ENCODE peak calls at places on chromosomes 4 and X, in seven cellular contexts. One of them, this sample, is unnamed.

GRCh38 chr4:157315968-157316367 is 95.4 kb downstream of the GRIA2 start:
- DNase-seq in lower leg skin: no peak
- DNase-seq in cardiac muscle cell: no peak
- DNase-seq in WTC11: no peak
- DNase-seq in psoas muscle: no peak
- DNase-seq in gastrocnemius medialis: no peak
- DNase-seq in HFF-Myc: no peak
- DNase-seq in this sample: no peak

GRCh38 chr4:2797545-2798305 is 4.8 kb downstream of the SH3BP2 start:
- DNase-seq in lower leg skin: peak; percentile 87
- DNase-seq in WTC11: no peak
- DNase-seq in HFF-Myc: no peak
- DNase-seq in cardiac muscle cell: no peak
- DNase-seq in gastrocnemius medialis: peak; percentile 8
- DNase-seq in psoas muscle: peak; percentile 11
- DNase-seq in this sample: no peak

GRCh38 chr4:95394733-95395306 is 154.0 kb downstream of the UNC5C start:
- DNase-seq in lower leg skin: no peak
- DNase-seq in cardiac muscle cell: no peak
- DNase-seq in gastrocnemius medialis: no peak
- DNase-seq in WTC11: no peak
- DNase-seq in psoas muscle: no peak
- DNase-seq in HFF-Myc: no peak
- DNase-seq in this sample: no peak

GRCh38 chr4:108763226-108763593 is 357 bp upstream of the ETNPPL start:
- DNase-seq in psoas muscle: no peak
- DNase-seq in cardiac muscle cell: peak; percentile 5
- DNase-seq in lower leg skin: peak; percentile 71
- DNase-seq in HFF-Myc: no peak
- DNase-seq in gastrocnemius medialis: no peak
- DNase-seq in WTC11: no peak
- DNase-seq in this sample: no peak

GRCh38 chrX:128425546-128425945 is 373.3 kb upstream of the ACTRT1 start:
- DNase-seq in gastrocnemius medialis: no peak
- DNase-seq in psoas muscle: no peak
- DNase-seq in lower leg skin: no peak
- DNase-seq in HFF-Myc: no peak
- DNase-seq in WTC11: no peak
- DNase-seq in cardiac muscle cell: no peak
- DNase-seq in this sample: no peak

GRCh38 chr4:38088321-38088720 is 128.1 kb downstream of the PTTG2 start:
- DNase-seq in cardiac muscle cell: no peak
- DNase-seq in psoas muscle: no peak
- DNase-seq in WTC11: no peak
- DNase-seq in HFF-Myc: no peak
- DNase-seq in gastrocnemius medialis: no peak
- DNase-seq in lower leg skin: no peak
- DNase-seq in this sample: no peak

GRCh38 chrX:39613997-39614679 is 483.6 kb downstream of the BCOR start:
- DNase-seq in psoas muscle: no peak
- DNase-seq in lower leg skin: no peak
- DNase-seq in gastrocnemius medialis: no peak
- DNase-seq in cardiac muscle cell: no peak
- DNase-seq in HFF-Myc: no peak
- DNase-seq in WTC11: peak; percentile 47
- DNase-seq in this sample: no peak

GRCh38 chr4:153465922-153466636 is at the start of gene TMEM131L:
- DNase-seq in cardiac muscle cell: peak; percentile 76
- DNase-seq in HFF-Myc: no peak
- DNase-seq in WTC11: peak; percentile 76
- DNase-seq in gastrocnemius medialis: peak; percentile 72
- DNase-seq in psoas muscle: peak; percentile 80
- DNase-seq in lower leg skin: peak; percentile 90
- DNase-seq in this sample: peak; percentile 77

GRCh38 chrX:4263005-4263404 is 549.6 kb upstream of the PRKX start:
- DNase-seq in HFF-Myc: no peak
- DNase-seq in gastrocnemius medialis: no peak
- DNase-seq in cardiac muscle cell: no peak
- DNase-seq in WTC11: no peak
- DNase-seq in psoas muscle: no peak
- DNase-seq in lower leg skin: no peak
- DNase-seq in this sample: no peak
- TF ChIP-seq CTCF in HFF-Myc: no peak
- TF ChIP-seq CTCF in gastrocnemius medialis: no peak
- TF ChIP-seq CTCF in cardiac muscle cell: no peak
- TF ChIP-seq CTCF in WTC11: no peak
- TF ChIP-seq CTCF in psoas muscle: no peak
- TF ChIP-seq CTCF in lower leg skin: no peak
- TF ChIP-seq CTCF in this sample: no peak

DNA sequence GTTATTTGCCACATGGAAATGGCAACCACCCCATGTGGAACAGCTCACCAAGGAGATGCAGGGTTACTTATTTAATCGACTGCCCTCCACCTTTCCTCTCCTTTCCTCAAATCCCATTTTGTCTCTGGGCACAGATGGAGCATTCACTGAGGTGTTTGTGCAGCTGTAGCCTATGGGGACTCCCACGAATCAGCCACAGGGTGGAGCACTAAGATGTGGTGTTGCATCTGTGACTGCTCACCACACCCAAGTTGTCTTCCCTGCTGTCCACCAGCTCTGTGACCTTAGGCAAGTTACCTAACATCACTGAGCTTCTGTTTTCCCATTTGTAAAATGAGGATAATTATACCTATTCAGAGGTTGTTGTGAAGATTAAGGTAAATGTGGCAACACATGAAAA is 252.4 kb upstream of the CPEB2 start:
- DNase-seq in WTC11: peak; percentile 16
- DNase-seq in psoas muscle: peak; percentile 13
- DNase-seq in HFF-Myc: no peak
- DNase-seq in gastrocnemius medialis: no peak
- DNase-seq in lower leg skin: no peak
- DNase-seq in cardiac muscle cell: peak; percentile 26
- DNase-seq in this sample: no peak
- TF ChIP-seq CTCF in WTC11: no peak
- TF ChIP-seq CTCF in psoas muscle: peak; percentile 34
- TF ChIP-seq CTCF in HFF-Myc: no peak
- TF ChIP-seq CTCF in gastrocnemius medialis: peak; percentile 38
- TF ChIP-seq CTCF in lower leg skin: no peak
- TF ChIP-seq CTCF in cardiac muscle cell: peak; percentile 19
- TF ChIP-seq CTCF in this sample: no peak

DNA sequence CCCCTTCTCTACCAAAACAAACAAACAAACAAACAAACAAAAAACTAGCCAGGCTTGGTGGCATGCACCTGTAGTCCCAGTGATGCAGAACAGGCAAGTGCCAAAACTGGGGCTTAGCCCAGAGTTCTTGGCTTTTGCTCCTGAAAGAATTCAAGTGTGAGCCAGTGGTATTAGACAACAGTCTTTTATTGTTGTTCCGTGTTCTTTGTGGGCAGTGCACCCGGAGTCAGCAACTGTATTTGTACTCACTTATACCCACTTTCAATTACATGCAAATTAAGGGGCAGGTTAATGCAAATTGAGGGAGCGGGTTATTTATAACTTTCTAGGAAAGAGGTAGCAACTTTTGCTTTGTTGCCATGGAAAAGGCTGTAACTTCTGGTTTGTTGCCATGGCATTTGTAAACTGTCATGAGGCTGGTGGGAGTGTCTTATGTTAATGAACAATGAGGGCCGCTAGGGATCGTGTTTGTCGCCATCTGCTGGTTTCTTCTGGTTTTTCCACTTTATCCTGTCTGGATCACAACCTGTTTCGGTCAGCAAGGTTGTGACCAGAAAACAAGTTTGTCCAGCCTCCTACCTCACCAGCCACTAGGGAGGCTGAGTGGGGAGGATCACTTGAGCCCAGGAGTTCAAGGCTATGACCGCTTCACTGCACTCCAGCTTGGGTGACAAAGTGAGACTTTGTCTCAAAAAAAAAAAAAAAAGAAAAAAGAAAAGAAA is 88.8 kb upstream of the ESX1 start:
- DNase-seq in psoas muscle: no peak
- DNase-seq in WTC11: peak; percentile 59
- DNase-seq in cardiac muscle cell: peak; percentile 86
- DNase-seq in gastrocnemius medialis: no peak
- DNase-seq in lower leg skin: no peak
- DNase-seq in HFF-Myc: peak; percentile 61
- DNase-seq in this sample: peak; percentile 71
- TF ChIP-seq CTCF in psoas muscle: peak; percentile 37
- TF ChIP-seq CTCF in WTC11: no peak
- TF ChIP-seq CTCF in cardiac muscle cell: peak; percentile 55
- TF ChIP-seq CTCF in gastrocnemius medialis: peak; percentile 46
- TF ChIP-seq CTCF in lower leg skin: no peak
- TF ChIP-seq CTCF in HFF-Myc: peak; percentile 50
- TF ChIP-seq CTCF in this sample: peak; percentile 36

GRCh38 chrX:19698125-19698524 is 182.8 kb upstream of the MAP3K15 start:
- DNase-seq in psoas muscle: no peak
- DNase-seq in HFF-Myc: no peak
- DNase-seq in gastrocnemius medialis: no peak
- DNase-seq in WTC11: no peak
- DNase-seq in lower leg skin: no peak
- DNase-seq in cardiac muscle cell: peak; percentile 60
- DNase-seq in this sample: no peak

GRCh38 chrX:19699151-19699550 is 183.8 kb upstream of the MAP3K15 start:
- DNase-seq in gastrocnemius medialis: no peak
- DNase-seq in HFF-Myc: no peak
- DNase-seq in psoas muscle: no peak
- DNase-seq in lower leg skin: no peak
- DNase-seq in WTC11: no peak
- DNase-seq in cardiac muscle cell: no peak
- DNase-seq in this sample: no peak

GRCh38 chrX:19698691-19699090 is 183.4 kb upstream of the MAP3K15 start:
- DNase-seq in gastrocnemius medialis: no peak
- DNase-seq in psoas muscle: no peak
- DNase-seq in HFF-Myc: no peak
- DNase-seq in cardiac muscle cell: no peak
- DNase-seq in lower leg skin: no peak
- DNase-seq in WTC11: no peak
- DNase-seq in this sample: no peak

GRCh38 chrX:19695884-19696283 is 180.6 kb upstream of the MAP3K15 start:
- DNase-seq in lower leg skin: no peak
- DNase-seq in HFF-Myc: no peak
- DNase-seq in cardiac muscle cell: no peak
- DNase-seq in WTC11: no peak
- DNase-seq in psoas muscle: no peak
- DNase-seq in gastrocnemius medialis: no peak
- DNase-seq in this sample: no peak

GRCh38 chrX:19697416-19697815 is 182.1 kb upstream of the MAP3K15 start:
- DNase-seq in psoas muscle: no peak
- DNase-seq in HFF-Myc: no peak
- DNase-seq in WTC11: no peak
- DNase-seq in cardiac muscle cell: no peak
- DNase-seq in lower leg skin: no peak
- DNase-seq in gastrocnemius medialis: no peak
- DNase-seq in this sample: no peak
- TF ChIP-seq CTCF in psoas muscle: no peak
- TF ChIP-seq CTCF in HFF-Myc: no peak
- TF ChIP-seq CTCF in WTC11: no peak
- TF ChIP-seq CTCF in cardiac muscle cell: no peak
- TF ChIP-seq CTCF in lower leg skin: no peak
- TF ChIP-seq CTCF in gastrocnemius medialis: no peak
- TF ChIP-seq CTCF in this sample: no peak

GRCh38 chrX:151488677-151489076 is 74.8 kb upstream of the PASD1 start:
- DNase-seq in HFF-Myc: no peak
- DNase-seq in WTC11: peak; percentile 11
- DNase-seq in psoas muscle: no peak
- DNase-seq in lower leg skin: no peak
- DNase-seq in cardiac muscle cell: no peak
- DNase-seq in gastrocnemius medialis: no peak
- DNase-seq in this sample: no peak
- TF ChIP-seq CTCF in HFF-Myc: peak; percentile 14
- TF ChIP-seq CTCF in WTC11: peak; percentile 28
- TF ChIP-seq CTCF in psoas muscle: no peak
- TF ChIP-seq CTCF in lower leg skin: no peak
- TF ChIP-seq CTCF in cardiac muscle cell: no peak
- TF ChIP-seq CTCF in gastrocnemius medialis: no peak
- TF ChIP-seq CTCF in this sample: peak; percentile 33

GRCh38 chr4:107665001-107665400 is 55.0 kb downstream of the PAPSS1 start:
- DNase-seq in HFF-Myc: no peak
- DNase-seq in cardiac muscle cell: peak; percentile 24
- DNase-seq in WTC11: no peak
- DNase-seq in lower leg skin: no peak
- DNase-seq in gastrocnemius medialis: no peak
- DNase-seq in psoas muscle: no peak
- DNase-seq in this sample: no peak

GRCh38 chr4:107669068-107669467 is 51.0 kb downstream of the PAPSS1 start:
- DNase-seq in WTC11: no peak
- DNase-seq in psoas muscle: no peak
- DNase-seq in gastrocnemius medialis: no peak
- DNase-seq in lower leg skin: no peak
- DNase-seq in HFF-Myc: no peak
- DNase-seq in cardiac muscle cell: no peak
- DNase-seq in this sample: no peak

DNA sequence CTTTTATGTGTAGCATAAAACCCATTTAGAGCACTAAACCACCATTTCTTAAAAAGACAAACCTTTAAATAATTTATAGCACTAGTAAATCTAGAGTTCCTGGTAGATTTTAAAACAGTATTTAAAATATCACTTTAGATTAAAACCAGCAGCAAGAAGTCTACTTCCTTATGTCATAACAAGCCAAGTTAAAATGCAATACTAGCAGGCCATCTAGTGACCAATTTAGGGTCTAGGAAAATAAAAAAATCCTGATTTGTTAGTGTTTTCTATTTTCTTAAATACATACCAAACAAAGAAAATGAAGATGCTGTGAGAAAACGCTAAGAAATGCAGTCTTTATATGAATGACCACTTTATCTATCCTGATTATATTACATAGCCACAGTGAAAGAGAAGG is 53.9 kb downstream of the PAPSS1 start:
- DNase-seq in gastrocnemius medialis: no peak
- DNase-seq in cardiac muscle cell: peak; percentile 68
- DNase-seq in WTC11: no peak
- DNase-seq in HFF-Myc: no peak
- DNase-seq in psoas muscle: no peak
- DNase-seq in lower leg skin: no peak
- DNase-seq in this sample: no peak
- TF ChIP-seq CTCF in gastrocnemius medialis: no peak
- TF ChIP-seq CTCF in cardiac muscle cell: peak; percentile 38
- TF ChIP-seq CTCF in WTC11: no peak
- TF ChIP-seq CTCF in HFF-Myc: peak; percentile 31
- TF ChIP-seq CTCF in psoas muscle: peak; percentile 29
- TF ChIP-seq CTCF in lower leg skin: no peak
- TF ChIP-seq CTCF in this sample: no peak

This sample was measured in Caco-2.